ENCODE peak calls at places on chromosomes 11 and 22, in six cellular contexts. G is HAP-1, M is mucosa of gallbladder, Z is NCI-H82, D is AG04450, N is A172. A is an unnamed sample.

GRCh38 chr11:63710476-63711217 is 29.3 kb downstream of the RTN3 start:
- DNase-seq in D (peak), M (no peak), Z (no peak), G (no peak), N (peak), A (no peak)

GRCh38 chr11:8705171-8705570 is 22.6 kb downstream of the RPL27A start:
- DNase-seq in D (no peak), Z (no peak), N (no peak), G (no peak), M (no peak), A (no peak)

GRCh38 chr11:102111011-102111786 is 952 bp downstream of the YAP1 start:
- DNase-seq in D (no peak), G (peak), Z (no peak), N (peak), M (peak), A (peak)

GRCh38 chr11:78417888-78418583 is 416 bp upstream of the GAB2 start:
- DNase-seq in D (no peak), N (peak), M (peak), G (peak), Z (peak), A (peak)

GRCh38 chr22:22712666-22713365 is 68.4 kb downstream of the GGTLC2 start:
- DNase-seq in Z (no peak), M (no peak), N (no peak), D (no peak), G (no peak), A (peak)

GRCh38 chr11:128551641-128552335 is 35.6 kb downstream of the ETS1 start:
- DNase-seq in M (no peak), G (no peak), Z (no peak), D (no peak), N (no peak), A (no peak)

GRCh38 chr11:33214187-33214586 is 43.0 kb upstream of the HIPK3 start:
- DNase-seq in M (no peak), D (no peak), G (no peak), N (no peak), Z (no peak), A (no peak)

GRCh38 chr22:44802071-44802700 is 49.8 kb downstream of the ARHGAP8 start:
- DNase-seq in G (no peak), Z (no peak), N (no peak), M (no peak), D (no peak), A (no peak)

GRCh38 chr22:35598396-35598710 is 18.8 kb downstream of the MB start:
- DNase-seq in Z (no peak), D (no peak), M (no peak), G (no peak), N (no peak), A (no peak)

GRCh38 chr11:65419460-65419772 is 3.2 kb upstream of the NEAT1 start:
- DNase-seq in D (no peak), G (no peak), Z (no peak), N (no peak), M (no peak), A (no peak)

GRCh38 chr11:46119352-46120216 is 1.7 kb downstream of the PHF21A start:
- DNase-seq in G (peak), Z (peak), D (no peak), M (peak), N (peak), A (peak)

GRCh38 chr22:39960791-39961746 is 872 bp downstream of the TMA7B start:
- DNase-seq in Z (no peak), M (peak), G (no peak), D (peak), N (peak), A (no peak)

GRCh38 chr11:100546714-100547113 is 140.4 kb upstream of the ARHGAP42 start:
- DNase-seq in N (peak), M (peak), D (no peak), G (no peak), Z (peak), A (no peak)

GRCh38 chr11:11381471-11382100 is 28.5 kb upstream of the CSNK2A3 start:
- DNase-seq in M (no peak), N (no peak), Z (no peak), D (no peak), G (no peak), A (no peak)

GRCh38 chr11:46987183-46987582 is 50.6 kb downstream of the CSTPP1 start:
- DNase-seq in G (no peak), N (no peak), Z (no peak), D (no peak), M (no peak), A (peak)

GRCh38 chr22:19499236-19499879 is 19.6 kb downstream of the CDC45 start:
- DNase-seq in G (no peak), D (no peak), Z (no peak), N (no peak), M (no peak), A (no peak)

GRCh38 chr11:119651802-119652584 is 77.0 kb downstream of the NECTIN1 start:
- DNase-seq in N (peak), D (no peak), M (no peak), Z (no peak), G (no peak), A (no peak)

GRCh38 chr11:125123947-125124633 is 12.7 kb upstream of the TMEM218 start:
- DNase-seq in Z (peak), G (peak), M (peak), N (peak), D (no peak), A (no peak)

GRCh38 chr11:96167787-96168186 is 175.2 kb downstream of the MAML2 start:
- DNase-seq in M (no peak), D (no peak), Z (no peak), G (no peak), N (no peak), A (no peak)

GRCh38 chr11:57427692-57428082 is 766 bp upstream of the SLC43A3 start:
- DNase-seq in N (no peak), M (peak), Z (no peak), G (no peak), D (no peak), A (peak)

GRCh38 chr22:44667829-44668189 is 34.2 kb upstream of the PRR5 start:
- DNase-seq in N (no peak), G (no peak), D (no peak), M (no peak), Z (no peak), A (no peak)

GRCh38 chr22:27135582-27135981 is 478.2 kb downstream of the MIAT start:
- DNase-seq in Z (peak), M (no peak), D (no peak), G (no peak), N (peak), A (no peak)

GRCh38 chr11:86067230-86068137 is 1.4 kb downstream of the PICALM start:
- DNase-seq in M (no peak), G (no peak), Z (no peak), N (no peak), D (no peak), A (no peak)

GRCh38 chr22:47374901-47375575 is 612.6 kb downstream of the TBC1D22A start:
- DNase-seq in M (no peak), G (no peak), D (no peak), N (no peak), Z (no peak), A (no peak)

GRCh38 chr11:57459112-57460016 is 964 bp upstream of the RTN4RL2 start:
- DNase-seq in M (no peak), G (peak), Z (peak), N (no peak), D (no peak), A (no peak)

GRCh38 chr11:8732748-8733241 is 50.2 kb downstream of the RPL27A start:
- DNase-seq in Z (no peak), G (no peak), M (peak), D (no peak), N (peak), A (peak)

GRCh38 chr11:102853055-102853454 is 9.6 kb upstream of the MMP3 start:
- DNase-seq in N (no peak), D (no peak), M (no peak), G (no peak), Z (no peak), A (no peak)

GRCh38 chr11:20337526-20338154 is 25.9 kb upstream of the HTATIP2 start:
- DNase-seq in Z (peak), G (peak), N (peak), D (no peak), M (no peak), A (no peak)

GRCh38 chr22:30017375-30017774 is 62.9 kb upstream of the HORMAD2 start:
- DNase-seq in D (no peak), M (no peak), G (no peak), Z (no peak), N (peak), A (no peak)

GRCh38 chr11:28962492-28962891 is 854.3 kb downstream of the METTL15 start:
- DNase-seq in M (no peak), Z (no peak), N (no peak), G (no peak), D (no peak), A (no peak)

GRCh38 chr22:48968201-48968959 is 859.3 kb downstream of the BRD1 start:
- DNase-seq in Z (no peak), G (no peak), M (peak), D (no peak), N (peak), A (peak)

GRCh38 chr11:5441414-5441813 is at the start of gene OR51I1:
- DNase-seq in Z (no peak), M (no peak), G (no peak), N (no peak), D (no peak), A (no peak)

GRCh38 chr11:127182586-127183203 is 182.1 kb upstream of the KIRREL3 start:
- DNase-seq in M (no peak), Z (peak), D (no peak), N (no peak), G (no peak), A (no peak)

GRCh38 chr22:48885919-48886305 is 941.8 kb downstream of the BRD1 start:
- DNase-seq in N (no peak), D (no peak), M (no peak), Z (no peak), G (no peak), A (no peak)

A was measured in lower leg skin.